ENCODE peak calls at places on chromosome 2, in six cellular contexts. H, W, J, O, A and Q are unnamed samples.

GRCh38 chr2:11446733-11447248 is 19.2 kb downstream of the E2F6 start:
- DNase-seq in H (peak; percentile 55), W (peak; percentile 58), J (peak; percentile 56), O (peak; percentile 38), A (peak; percentile 71), Q (peak; percentile 33)

GRCh38 chr2:197777823-197778407 is 7.2 kb downstream of the BOLL start:
- DNase-seq in H (no peak), W (peak; percentile 49), J (peak; percentile 13), O (no peak), A (peak; percentile 49), Q (no peak)

GRCh38 chr2:231170058-231170457 is 28.4 kb upstream of the ARMC9 start:
- DNase-seq in H (no peak), W (no peak), J (no peak), O (no peak), A (no peak), Q (no peak)

GRCh38 chr2:216287251-216287650 is 85.0 kb downstream of the MARCHF4 start:
- DNase-seq in H (no peak), W (peak; percentile 84), J (no peak), O (no peak), A (no peak), Q (no peak)

GRCh38 chr2:60439219-60439974 is 114.1 kb downstream of the BCL11A start:
- DNase-seq in H (no peak), W (no peak), J (peak; percentile 85), O (peak; percentile 87), A (peak; percentile 95), Q (peak; percentile 69)

GRCh38 chr2:235876099-235876679 is 292.0 kb downstream of the GBX2 start:
- DNase-seq in H (no peak), W (no peak), J (no peak), O (peak; percentile 6), A (peak; percentile 24), Q (no peak)

GRCh38 chr2:86038291-86039081 is 67.2 kb downstream of the POLR1A start:
- DNase-seq in H (peak; percentile 94), W (peak; percentile 96), J (peak; percentile 90), O (peak; percentile 84), A (peak; percentile 82), Q (no peak)

GRCh38 chr2:121038431-121038830 is 246.6 kb downstream of the TFCP2L1 start:
- DNase-seq in H (peak; percentile 18), W (no peak), J (no peak), O (no peak), A (no peak), Q (no peak)

GRCh38 chr2:15677141-15677911 is 85.7 kb downstream of the DDX1 start:
- DNase-seq in H (no peak), W (no peak), J (no peak), O (no peak), A (no peak), Q (peak; percentile 41)

GRCh38 chr2:240717181-240717641 is 25.5 kb downstream of the AQP12A start:
- DNase-seq in H (no peak), W (no peak), J (no peak), O (no peak), A (no peak), Q (peak; percentile 24)

GRCh38 chr2:219213026-219213415 is 5.7 kb downstream of the ABCB6 start:
- DNase-seq in H (no peak), W (no peak), J (no peak), O (no peak), A (no peak), Q (no peak)

GRCh38 chr2:185919155-185919554 is 180.6 kb downstream of the FSIP2 start:
- DNase-seq in H (no peak), W (no peak), J (no peak), O (no peak), A (no peak), Q (no peak)

GRCh38 chr2:88059979-88060906 is 4.7 kb upstream of the KRCC1 start:
- DNase-seq in H (no peak), W (peak; percentile 67), J (peak; percentile 46), O (peak; percentile 30), A (peak; percentile 48), Q (no peak)

GRCh38 chr2:212842544-212843185 is 304.1 kb upstream of the ERBB4 start:
- DNase-seq in H (no peak), W (peak; percentile 42), J (no peak), O (no peak), A (no peak), Q (no peak)

GRCh38 chr2:185347445-185347844 is 391.2 kb upstream of the FSIP2 start:
- DNase-seq in H (no peak), W (no peak), J (no peak), O (no peak), A (no peak), Q (no peak)

GRCh38 chr2:37871453-37872191 is 53.5 kb upstream of the RMDN2 start:
- DNase-seq in H (no peak), W (peak; percentile 95), J (no peak), O (peak; percentile 38), A (no peak), Q (no peak)

GRCh38 chr2:101684313-101684712 is 13.2 kb upstream of the MAP4K4 start:
- DNase-seq in H (no peak), W (no peak), J (no peak), O (no peak), A (no peak), Q (no peak)